ENCODE peak calls at places on chromosomes 2 and 18, in seven cellular contexts. U is stomach, B is GM06990, A is aorta, I is IMR-90, X is transverse colon, O is A549. L is an unnamed sample.

GRCh38 chr2:161961046-161961445 is 113.0 kb downstream of the DPP4 start:
- DNase-seq in B (no peak), U (no peak), O (no peak), A (no peak), I (no peak), X (no peak), L (no peak)

GRCh38 chr2:241768251-241768711 is 8.3 kb upstream of the GAL3ST2 start:
- DNase-seq in U (no peak), O (no peak), A (no peak), B (no peak), X (no peak), I (no peak), L (no peak)

GRCh38 chr2:1590611-1591460 is 153.5 kb downstream of the PXDN start:
- DNase-seq in X (no peak), A (no peak), O (no peak), U (no peak), B (no peak), I (no peak), L (no peak)

GRCh38 chr18:49619792-49620191 is 57.9 kb downstream of the LIPG start:
- DNase-seq in U (no peak), X (no peak), B (no peak), I (no peak), O (no peak), A (no peak), L (no peak)

GRCh38 chr18:11906926-11907874 is 917 bp downstream of the MPPE1 start:
- DNase-seq in A (no peak), X (no peak), I (no peak), B (no peak), O (no peak), U (no peak), L (no peak)

GRCh38 chr2:119645173-119645846 is 33.7 kb upstream of the TMEM177 start:
- DNase-seq in I (peak; percentile 41), O (no peak), X (no peak), A (no peak), B (no peak), U (no peak), L (no peak)

GRCh38 chr2:201298462-201298861 is 38.1 kb downstream of the CASP8 start:
- DNase-seq in O (no peak), U (no peak), B (no peak), A (no peak), X (no peak), I (peak; percentile 33), L (no peak)

GRCh38 chr18:75879196-75879595 is 451.7 kb upstream of the SMIM21 start:
- DNase-seq in U (no peak), X (no peak), O (no peak), B (no peak), I (no peak), A (no peak), L (no peak)

GRCh38 chr2:169799555-169799954 is 884 bp downstream of the SSB start:
- DNase-seq in A (no peak), O (no peak), U (no peak), B (no peak), I (peak; percentile 35), X (no peak), L (no peak)

GRCh38 chr2:104043864-104044263 is 810.1 kb upstream of the POU3F3 start:
- DNase-seq in X (no peak), U (no peak), I (no peak), A (no peak), B (no peak), O (peak; percentile 37), L (no peak)

DNA sequence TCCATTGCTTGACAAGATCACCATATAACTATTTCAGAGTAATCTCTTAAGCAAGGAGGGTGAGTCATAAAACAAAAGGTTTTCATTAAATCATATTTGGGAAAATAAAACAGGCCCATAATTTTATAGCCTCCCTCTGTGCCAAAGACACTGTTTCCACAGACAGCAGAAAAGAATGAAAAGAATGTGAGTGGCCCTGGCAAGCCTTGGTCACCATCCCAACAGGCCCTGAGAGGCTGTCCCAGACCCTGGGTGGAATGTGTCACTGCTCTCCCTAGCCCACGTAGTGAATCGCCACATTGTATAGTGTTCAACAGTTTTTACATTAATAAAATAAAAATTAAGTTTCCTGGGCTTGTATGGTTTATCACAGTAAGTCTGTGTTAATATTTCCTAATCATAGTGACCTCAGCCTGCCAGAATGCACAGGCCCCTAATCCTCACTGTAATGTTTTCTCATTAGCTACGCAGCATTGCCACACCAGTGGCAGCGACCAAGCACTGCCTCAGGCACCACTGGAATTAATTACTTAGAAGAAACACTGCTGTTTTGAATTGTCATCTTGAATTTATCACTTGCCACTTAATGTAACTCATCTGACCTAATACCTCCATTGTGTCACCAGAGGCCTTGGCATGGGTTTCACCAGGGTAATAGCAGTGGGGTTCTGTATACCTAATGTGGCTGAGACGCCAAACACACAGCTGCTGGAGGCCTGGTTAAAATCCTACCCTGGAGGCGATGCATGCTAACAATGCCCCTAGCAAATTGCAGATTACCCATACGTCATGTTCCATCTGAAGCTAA is 401.8 kb downstream of the LNPK start:
- DNase-seq in O (no peak), I (no peak), U (no peak), A (no peak), B (no peak), X (no peak), L (no peak)
- H3K4me3 ChIP-seq in O (no peak overlapping the region), I (no peak overlapping the region), U (no peak overlapping the region), A (no peak overlapping the region), B (no peak overlapping the region), X (no peak overlapping the region), L (no peak overlapping the region)

DNA sequence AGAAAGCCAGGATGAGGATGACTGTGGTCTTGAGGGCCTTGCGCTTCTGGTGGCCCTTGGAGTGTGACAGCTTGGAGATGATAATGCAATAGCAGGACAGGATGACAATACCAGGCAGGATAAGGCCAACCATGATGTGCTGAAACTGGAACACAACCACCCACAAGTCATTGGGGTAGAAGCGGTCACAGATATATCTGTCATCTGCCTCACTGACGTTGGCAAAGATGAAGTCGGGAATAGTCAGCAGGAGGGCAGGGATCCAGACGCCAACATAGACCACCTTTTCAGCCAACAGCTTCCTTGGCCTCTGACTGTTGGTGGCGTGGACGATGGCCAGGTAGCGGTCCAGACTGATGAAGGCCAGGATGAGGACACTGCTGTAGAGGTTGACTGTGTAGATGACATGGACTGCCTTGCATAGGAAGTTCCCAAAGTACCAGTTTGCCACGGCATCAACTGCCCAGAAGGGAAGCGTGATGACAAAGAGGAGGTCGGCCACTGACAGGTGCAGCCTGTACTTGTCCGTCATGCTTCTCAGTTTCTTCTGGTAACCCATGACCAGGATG is 2.7 kb downstream of the CXCR4 start:
- DNase-seq in O (no peak), U (no peak), B (no peak), X (no peak), I (no peak), A (no peak), L (no peak)
- H3K4me3 ChIP-seq in O (no peak overlapping the region), U (peak overlapping the region; percentile 78), B (no peak overlapping the region), X (no peak overlapping the region), I (no peak overlapping the region), A (no peak overlapping the region), L (no peak overlapping the region)

DNA sequence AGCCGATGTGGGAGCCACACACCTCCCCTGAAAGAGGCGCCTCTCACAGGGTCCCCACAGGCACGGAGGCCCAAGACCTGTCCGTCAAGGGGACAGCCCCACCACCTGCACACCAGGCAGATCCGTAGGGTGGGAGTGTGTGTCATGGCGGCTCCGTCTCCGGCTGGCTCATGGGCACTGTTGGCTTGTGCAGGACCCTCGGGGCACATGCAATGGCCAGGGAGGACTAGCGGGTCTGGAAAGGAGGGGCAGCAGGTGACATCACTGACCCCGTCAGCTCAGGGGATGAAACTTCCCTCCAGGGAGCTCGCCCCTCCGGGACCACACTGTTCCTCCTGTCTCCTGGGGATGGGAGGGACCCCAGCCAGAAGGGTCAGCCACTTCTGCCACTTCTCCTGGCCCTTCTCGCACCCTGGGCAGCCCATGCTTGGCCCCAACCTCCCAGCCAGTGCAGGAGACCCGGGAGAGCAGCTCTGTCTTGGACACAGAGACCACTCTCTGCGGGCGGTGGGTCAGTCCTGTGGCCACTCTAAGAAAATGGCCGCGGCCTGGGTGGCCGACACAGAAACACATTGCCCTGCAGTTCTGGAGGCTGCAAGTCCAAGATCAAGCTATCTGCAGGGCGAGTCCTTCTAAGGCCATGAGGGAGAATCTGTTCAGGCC is 75.1 kb upstream of the TWIST2 start:
- DNase-seq in U (no peak), I (no peak), B (no peak), O (no peak), X (no peak), A (no peak), L (no peak)
- H3K4me3 ChIP-seq in U (no peak overlapping the region), I (no peak overlapping the region), B (no peak overlapping the region), O (no peak overlapping the region), X (no peak overlapping the region), A (no peak overlapping the region), L (no peak overlapping the region)

GRCh38 chr2:73020306-73020656 is 51.2 kb downstream of the SFXN5 start:
- DNase-seq in I (no peak), X (no peak), O (no peak), A (no peak), B (no peak), U (no peak), L (no peak)
- H3K4me3 ChIP-seq in I (no peak overlapping the region), X (no peak overlapping the region), O (no peak overlapping the region), A (no peak overlapping the region), B (no peak overlapping the region), U (no peak overlapping the region), L (no peak overlapping the region)

GRCh38 chr2:179263015-179263414 is 1.6 kb downstream of the SESTD1 start:
- DNase-seq in B (no peak), I (peak; percentile 74), O (peak; percentile 9), A (no peak), X (no peak), U (no peak), L (no peak)

GRCh38 chr2:179262077-179262660 is 2.5 kb downstream of the SESTD1 start:
- DNase-seq in X (no peak), A (no peak), O (no peak), B (no peak), U (no peak), I (no peak), L (no peak)

GRCh38 chr2:179263460-179264237 is 983 bp downstream of the SESTD1 start:
- DNase-seq in I (peak; percentile 57), X (peak; percentile 41), U (peak; percentile 44), A (peak; percentile 73), O (peak; percentile 41), B (peak; percentile 65), L (no peak)

GRCh38 chr2:179261161-179261825 is 3.3 kb downstream of the SESTD1 start:
- DNase-seq in I (no peak), X (no peak), B (no peak), A (no peak), U (no peak), O (no peak), L (no peak)

GRCh38 chr2:179260224-179260623 is 4.4 kb downstream of the SESTD1 start:
- DNase-seq in U (no peak), O (no peak), I (no peak), X (no peak), A (no peak), B (no peak), L (no peak)
- H3K4me3 ChIP-seq in U (no peak overlapping the region), O (no peak overlapping the region), I (no peak overlapping the region), X (no peak overlapping the region), A (no peak overlapping the region), B (no peak overlapping the region), L (no peak overlapping the region)

DNA sequence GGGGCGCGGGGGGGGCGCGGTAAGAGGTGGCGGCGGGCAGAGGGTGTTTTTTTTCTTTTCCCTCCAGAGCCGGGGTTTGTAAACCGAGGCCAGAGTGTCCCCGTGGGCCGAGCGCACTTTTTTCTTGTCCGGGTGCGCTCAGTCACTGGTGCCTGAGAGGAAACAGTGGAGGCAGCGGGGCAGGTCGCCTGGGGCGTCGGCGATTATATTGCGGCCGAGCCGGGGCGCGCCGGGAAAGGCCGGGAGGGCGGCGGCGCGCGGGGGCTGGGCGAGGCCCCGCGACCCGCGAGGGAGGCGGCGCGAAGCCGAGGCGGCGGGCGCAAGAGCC is 284 bp downstream of the HOXD8 start:
- DNase-seq in A (no peak), B (no peak), U (no peak), X (peak; percentile 64), I (no peak), O (no peak), L (no peak)
- H3K4me3 ChIP-seq in A (peak overlapping the region; percentile 61), B (no peak overlapping the region), U (peak overlapping the region; percentile 49), X (peak overlapping the region; percentile 44), I (peak overlapping the region; percentile 7), O (peak overlapping the region; percentile 81), L (no peak overlapping the region)